ENCODE peak calls at places on chromosomes 3 and 15, in seven cellular contexts. One of them, this sample, is unnamed.

GRCh38 chr3:125143538-125143937 is 69.0 kb downstream of the SLC12A8 start:
- DNase-seq in K562: no peak
- DNase-seq in H1: no peak
- DNase-seq in GM12878: no peak
- DNase-seq in HEK293T: no peak
- DNase-seq in WTC11: no peak
- DNase-seq in HepG2: no peak
- DNase-seq in this sample: no peak

GRCh38 chr3:23019596-23020300 is 183.4 kb upstream of the UBE2E2 start:
- DNase-seq in K562: no peak
- DNase-seq in WTC11: no peak
- DNase-seq in H1: no peak
- DNase-seq in HepG2: no peak
- DNase-seq in GM12878: no peak
- DNase-seq in HEK293T: peak
- DNase-seq in this sample: no peak

GRCh38 chr3:181618260-181618659 is 93.5 kb upstream of the SOX2 start:
- DNase-seq in GM12878: no peak
- DNase-seq in HEK293T: no peak
- DNase-seq in WTC11: no peak
- DNase-seq in K562: no peak
- DNase-seq in H1: no peak
- DNase-seq in HepG2: no peak
- DNase-seq in this sample: no peak

GRCh38 chr3:4720316-4721075 is 227.3 kb downstream of the ITPR1 start:
- DNase-seq in HepG2: peak
- DNase-seq in H1: peak
- DNase-seq in WTC11: peak
- DNase-seq in HEK293T: peak
- DNase-seq in K562: peak
- DNase-seq in GM12878: no peak
- DNase-seq in this sample: peak

GRCh38 chr3:51024765-51025681 is 350.3 kb downstream of the DOCK3 start:
- DNase-seq in WTC11: no peak
- DNase-seq in K562: peak
- DNase-seq in H1: no peak
- DNase-seq in HEK293T: peak
- DNase-seq in HepG2: no peak
- DNase-seq in GM12878: no peak
- DNase-seq in this sample: no peak

GRCh38 chr15:101091080-101092017 is 160.5 kb downstream of the CHSY1 start:
- DNase-seq in WTC11: no peak
- DNase-seq in GM12878: no peak
- DNase-seq in H1: no peak
- DNase-seq in K562: no peak
- DNase-seq in HEK293T: no peak
- DNase-seq in HepG2: peak
- DNase-seq in this sample: no peak

GRCh38 chr3:142914286-142914811 is 25.5 kb upstream of the PCOLCE2 start:
- DNase-seq in HepG2: no peak
- DNase-seq in HEK293T: no peak
- DNase-seq in GM12878: no peak
- DNase-seq in H1: no peak
- DNase-seq in K562: no peak
- DNase-seq in WTC11: no peak
- DNase-seq in this sample: no peak

GRCh38 chr3:29513236-29513635 is 232.4 kb downstream of the RBMS3 start:
- DNase-seq in HepG2: no peak
- DNase-seq in H1: no peak
- DNase-seq in GM12878: no peak
- DNase-seq in WTC11: no peak
- DNase-seq in HEK293T: no peak
- DNase-seq in K562: no peak
- DNase-seq in this sample: no peak

GRCh38 chr15:61811952-61812351 is 248.3 kb downstream of the VPS13C start:
- DNase-seq in WTC11: no peak
- DNase-seq in HepG2: no peak
- DNase-seq in H1: no peak
- DNase-seq in HEK293T: no peak
- DNase-seq in GM12878: no peak
- DNase-seq in K562: no peak
- DNase-seq in this sample: no peak

GRCh38 chr3:14701676-14702075 is 26.7 kb downstream of the C3orf20 start:
- DNase-seq in HEK293T: no peak
- DNase-seq in GM12878: no peak
- DNase-seq in K562: no peak
- DNase-seq in H1: no peak
- DNase-seq in HepG2: no peak
- DNase-seq in WTC11: no peak
- DNase-seq in this sample: no peak

GRCh38 chr3:66037986-66038369 is 740 bp downstream of the MAGI1 start:
- DNase-seq in HepG2: no peak
- DNase-seq in GM12878: no peak
- DNase-seq in WTC11: peak
- DNase-seq in HEK293T: peak
- DNase-seq in H1: peak
- DNase-seq in K562: peak
- DNase-seq in this sample: no peak

GRCh38 chr3:186024210-186024609 is 84.7 kb downstream of the ETV5 start:
- DNase-seq in K562: no peak
- DNase-seq in HepG2: no peak
- DNase-seq in HEK293T: no peak
- DNase-seq in WTC11: no peak
- DNase-seq in H1: no peak
- DNase-seq in GM12878: no peak
- DNase-seq in this sample: no peak

GRCh38 chr3:94440767-94441493 is 378.1 kb downstream of the NSUN3 start:
- DNase-seq in GM12878: no peak
- DNase-seq in K562: no peak
- DNase-seq in HEK293T: no peak
- DNase-seq in H1: no peak
- DNase-seq in HepG2: peak
- DNase-seq in WTC11: no peak
- DNase-seq in this sample: no peak

GRCh38 chr3:129321887-129322286 is 43.2 kb downstream of the HMCES start:
- DNase-seq in HepG2: no peak
- DNase-seq in H1: no peak
- DNase-seq in GM12878: no peak
- DNase-seq in K562: no peak
- DNase-seq in WTC11: no peak
- DNase-seq in HEK293T: no peak
- DNase-seq in this sample: no peak

GRCh38 chr3:164174049-164174448 is 904.2 kb downstream of the SI start:
- DNase-seq in K562: no peak
- DNase-seq in H1: no peak
- DNase-seq in HEK293T: no peak
- DNase-seq in WTC11: no peak
- DNase-seq in GM12878: no peak
- DNase-seq in HepG2: no peak
- DNase-seq in this sample: no peak

DNA sequence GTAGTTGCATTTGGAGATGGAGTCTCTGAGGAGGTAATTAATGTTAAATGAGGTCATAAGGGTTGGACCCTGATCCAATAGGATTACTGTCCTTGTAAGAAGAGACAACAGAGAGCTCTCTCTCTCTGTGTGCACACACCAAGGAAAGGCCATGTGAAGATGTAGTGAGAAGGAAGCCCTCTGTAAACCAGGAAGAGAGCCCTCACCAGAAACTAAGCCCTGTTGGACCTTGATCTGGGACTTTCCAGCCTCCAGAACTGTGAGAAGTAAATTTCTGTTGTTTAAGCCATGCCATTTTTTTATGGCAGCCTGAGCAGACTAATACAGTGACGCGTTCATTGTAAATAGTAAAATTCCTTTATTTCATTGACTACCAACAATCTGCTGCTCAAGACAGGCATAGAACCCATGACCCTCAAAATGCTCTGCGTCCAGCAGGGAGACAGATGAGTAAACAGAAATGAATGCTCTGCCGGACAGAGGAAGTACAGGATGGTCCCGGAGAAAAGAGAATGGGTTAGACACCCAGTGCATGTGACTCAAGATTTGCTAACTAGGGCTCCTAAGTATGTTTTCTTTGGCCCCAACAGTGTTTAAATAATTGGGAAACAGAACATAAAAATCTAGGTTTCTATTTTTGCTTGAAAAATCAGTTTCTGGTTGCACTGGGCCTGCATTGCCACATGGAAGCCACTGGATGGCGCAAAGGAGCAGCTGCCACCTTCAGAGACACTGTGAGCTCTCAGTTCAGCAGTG is 37.9 kb upstream of the TNFAIP8L3 start:
- DNase-seq in WTC11: peak
- DNase-seq in H1: peak
- DNase-seq in HEK293T: peak
- DNase-seq in GM12878: no peak
- DNase-seq in HepG2: peak
- DNase-seq in K562: peak
- DNase-seq in this sample: peak
- TF ChIP-seq SP1 in WTC11: no peak
- TF ChIP-seq SP1 in H1: no peak
- TF ChIP-seq SP1 in HEK293T: no peak
- TF ChIP-seq SP1 in GM12878: no peak
- TF ChIP-seq SP1 in HepG2: no peak
- TF ChIP-seq SP1 in K562: no peak
- TF ChIP-seq SP1 in this sample: no peak

GRCh38 chr3:33758874-33759273 is 39.6 kb upstream of the PDCD6IP start:
- DNase-seq in HepG2: no peak
- DNase-seq in H1: no peak
- DNase-seq in K562: no peak
- DNase-seq in HEK293T: no peak
- DNase-seq in GM12878: no peak
- DNase-seq in WTC11: no peak
- DNase-seq in this sample: no peak
- TF ChIP-seq SP1 in HepG2: no peak
- TF ChIP-seq SP1 in H1: no peak
- TF ChIP-seq SP1 in K562: no peak
- TF ChIP-seq SP1 in HEK293T: no peak
- TF ChIP-seq SP1 in GM12878: no peak
- TF ChIP-seq SP1 in WTC11: no peak
- TF ChIP-seq SP1 in this sample: no peak

DNA sequence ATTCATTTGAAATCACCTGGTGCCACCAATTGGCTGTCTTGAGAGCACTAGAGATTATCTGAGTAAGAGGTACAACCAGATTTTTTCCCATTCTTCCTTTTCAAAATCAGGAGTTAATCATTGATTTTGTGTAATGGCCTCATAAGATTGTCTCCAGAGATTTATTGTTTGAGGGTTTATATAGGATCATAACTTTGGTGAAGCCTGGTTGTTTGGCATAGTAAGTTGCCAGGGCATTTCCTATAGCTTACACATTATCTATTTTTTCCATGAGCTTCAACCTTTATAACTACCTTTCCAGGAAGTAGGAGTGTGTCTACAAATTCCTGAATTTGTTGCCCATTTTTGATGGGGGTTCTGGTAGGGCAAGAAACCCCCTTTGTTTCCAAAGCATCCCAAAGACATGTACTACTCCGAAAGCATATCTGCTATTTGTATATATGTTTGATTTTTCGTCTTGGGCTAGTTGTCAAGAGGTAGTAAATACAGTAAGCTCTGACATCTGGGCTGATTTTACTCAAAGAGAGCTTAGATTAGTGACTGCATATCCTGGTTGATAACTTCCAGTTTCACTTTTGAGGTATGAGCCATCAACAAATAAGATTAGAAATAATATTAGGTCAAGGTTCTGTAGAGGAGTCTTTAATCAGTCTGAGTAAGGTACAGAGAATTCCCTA is 11.7 kb upstream of the PRR23B start:
- DNase-seq in H1: no peak
- DNase-seq in WTC11: no peak
- DNase-seq in HepG2: no peak
- DNase-seq in GM12878: no peak
- DNase-seq in K562: no peak
- DNase-seq in HEK293T: no peak
- DNase-seq in this sample: no peak
- TF ChIP-seq SP1 in H1: no peak
- TF ChIP-seq SP1 in WTC11: no peak
- TF ChIP-seq SP1 in HepG2: no peak
- TF ChIP-seq SP1 in GM12878: no peak
- TF ChIP-seq SP1 in K562: no peak
- TF ChIP-seq SP1 in HEK293T: no peak
- TF ChIP-seq SP1 in this sample: no peak

GRCh38 chr3:37814547-37814946 is 47.1 kb upstream of the CTDSPL start:
- DNase-seq in WTC11: no peak
- DNase-seq in HepG2: no peak
- DNase-seq in H1: no peak
- DNase-seq in K562: no peak
- DNase-seq in GM12878: no peak
- DNase-seq in HEK293T: peak
- DNase-seq in this sample: no peak
- TF ChIP-seq SP1 in WTC11: no peak
- TF ChIP-seq SP1 in HepG2: no peak
- TF ChIP-seq SP1 in H1: no peak
- TF ChIP-seq SP1 in K562: no peak
- TF ChIP-seq SP1 in GM12878: no peak
- TF ChIP-seq SP1 in HEK293T: no peak
- TF ChIP-seq SP1 in this sample: no peak

GRCh38 chr15:78807359-78807758 is 3.9 kb downstream of the ADAMTS7 start:
- DNase-seq in H1: no peak
- DNase-seq in K562: no peak
- DNase-seq in HepG2: no peak
- DNase-seq in GM12878: no peak
- DNase-seq in WTC11: no peak
- DNase-seq in HEK293T: no peak
- DNase-seq in this sample: no peak

GRCh38 chr15:78811124-78811824 is at the start of gene ADAMTS7:
- DNase-seq in WTC11: peak
- DNase-seq in K562: peak
- DNase-seq in GM12878: no peak
- DNase-seq in H1: peak
- DNase-seq in HEK293T: peak
- DNase-seq in HepG2: no peak
- DNase-seq in this sample: peak

GRCh38 chr15:78810377-78811123 is 714 bp downstream of the ADAMTS7 start:
- DNase-seq in HepG2: no peak
- DNase-seq in K562: peak
- DNase-seq in GM12878: no peak
- DNase-seq in H1: peak
- DNase-seq in WTC11: peak
- DNase-seq in HEK293T: peak
- DNase-seq in this sample: no peak

GRCh38 chr15:78810003-78810376 is 1.3 kb downstream of the ADAMTS7 start:
- DNase-seq in H1: no peak
- DNase-seq in HepG2: no peak
- DNase-seq in GM12878: no peak
- DNase-seq in HEK293T: no peak
- DNase-seq in WTC11: no peak
- DNase-seq in K562: no peak
- DNase-seq in this sample: no peak

GRCh38 chr15:78808550-78808949 is 2.7 kb downstream of the ADAMTS7 start:
- DNase-seq in HEK293T: peak
- DNase-seq in H1: no peak
- DNase-seq in K562: peak
- DNase-seq in HepG2: peak
- DNase-seq in WTC11: peak
- DNase-seq in GM12878: no peak
- DNase-seq in this sample: peak
- TF ChIP-seq SP1 in HEK293T: no peak
- TF ChIP-seq SP1 in H1: no peak
- TF ChIP-seq SP1 in K562: no peak
- TF ChIP-seq SP1 in HepG2: no peak
- TF ChIP-seq SP1 in WTC11: no peak
- TF ChIP-seq SP1 in GM12878: no peak
- TF ChIP-seq SP1 in this sample: no peak